ENCODE peak calls at places on chromosomes 12 and 14, in nine cellular contexts. G is activated CD4-positive, alpha-beta T cell treated with anti-CD3 and anti-CD28 coated beads, Interleukin-2, amount 50 U/mL, for 24 hours; L is NCI-H2029; I is aorta; X is mammary epithelial cell; F is Daoy; E is GM04504; B is dorsolateral prefrontal cortex; P is kidney glomerular epithelial cell. Q is an unnamed sample.

GRCh38 chr12:58841058-58841798 is 79.1 kb downstream of the LRIG3 start:
- DNase-seq in I (no peak), F (no peak), P (no peak), B (no peak), G (no peak), X (no peak), E (no peak), L (no peak), Q (no peak)

GRCh38 chr14:22772725-22773124 is 6.2 kb downstream of the OXA1L start:
- DNase-seq in F (no peak), L (no peak), B (no peak), I (no peak), X (no peak), E (no peak), G (no peak), P (no peak), Q (no peak)

GRCh38 chr14:77158175-77158908 is 16.8 kb upstream of the ZDHHC22 start:
- DNase-seq in I (peak; percentile 68), P (peak; percentile 33), L (no peak), E (peak; percentile 30), B (peak; percentile 56), X (peak; percentile 40), G (no peak), F (peak; percentile 82), Q (no peak)

GRCh38 chr12:41190360-41190759 is 2.2 kb downstream of the PDZRN4 start:
- DNase-seq in F (no peak), B (no peak), L (no peak), E (no peak), I (no peak), X (no peak), P (no peak), G (no peak), Q (no peak)

GRCh38 chr12:28443337-28443736 is 253.1 kb downstream of the CCDC91 start:
- DNase-seq in B (no peak), L (peak; percentile 36), F (no peak), X (no peak), G (no peak), I (no peak), E (no peak), P (peak; percentile 3), Q (no peak)

GRCh38 chr12:77060883-77061240 is 4.5 kb downstream of the E2F7 start:
- DNase-seq in F (no peak), P (no peak), E (no peak), L (no peak), X (no peak), B (no peak), G (no peak), I (no peak), Q (no peak)

GRCh38 chr14:63777024-63777423 is 49.2 kb upstream of the SGPP1 start:
- DNase-seq in X (peak; percentile 53), I (no peak), E (no peak), L (no peak), G (no peak), P (peak; percentile 77), B (no peak), F (peak; percentile 44), Q (peak; percentile 11)

GRCh38 chr12:119082496-119082895 is 96.2 kb upstream of the HSPB8 start:
- DNase-seq in P (no peak), X (no peak), B (peak; percentile 87), F (no peak), I (no peak), G (no peak), L (peak; percentile 87), E (no peak), Q (no peak)

GRCh38 chr14:24789277-24789832 is 155.4 kb upstream of the GZMB start:
- DNase-seq in I (no peak), E (no peak), F (no peak), P (no peak), G (no peak), B (no peak), L (no peak), X (no peak), Q (no peak)

GRCh38 chr14:102378830-102379229 is 16.1 kb downstream of the TECPR2 start:
- DNase-seq in F (no peak), G (no peak), X (no peak), P (no peak), E (no peak), B (no peak), L (no peak), I (no peak), Q (no peak)

GRCh38 chr12:67649165-67650126 is 901 bp downstream of the DYRK2 start:
- DNase-seq in F (peak; percentile 36), I (peak; percentile 66), G (no peak), B (peak; percentile 20), P (no peak), L (peak; percentile 21), E (no peak), X (no peak), Q (peak; percentile 38)

GRCh38 chr12:124412646-124413015 is 117.7 kb downstream of the RFLNA start:
- DNase-seq in F (no peak), G (no peak), E (no peak), P (no peak), X (no peak), I (peak; percentile 49), L (no peak), B (no peak), Q (no peak)

GRCh38 chr12:94235894-94236293 is 87.5 kb downstream of the PLXNC1 start:
- DNase-seq in B (no peak), X (no peak), I (no peak), F (no peak), E (no peak), P (no peak), L (no peak), G (no peak), Q (no peak)

GRCh38 chr12:8038659-8039114 is 6.2 kb downstream of the FOXJ2 start:
- DNase-seq in G (no peak), F (peak; percentile 76), E (peak; percentile 40), X (peak; percentile 64), I (peak; percentile 75), P (peak; percentile 64), B (peak; percentile 79), L (peak; percentile 84), Q (peak; percentile 51)

GRCh38 chr14:75049136-75049535 is 2.1 kb downstream of the MLH3 start:
- DNase-seq in G (no peak), E (no peak), L (no peak), I (no peak), X (no peak), F (no peak), P (no peak), B (no peak), Q (no peak)

GRCh38 chr12:65826513-65827171 is 2.4 kb downstream of the HMGA2 start:
- DNase-seq in B (no peak), L (no peak), I (no peak), G (no peak), F (peak; percentile 56), X (peak; percentile 71), P (peak; percentile 67), E (peak; percentile 37), Q (no peak)

GRCh38 chr12:126033746-126034145 is 968.5 kb downstream of the AACS start:
- DNase-seq in B (no peak), E (no peak), I (no peak), F (no peak), G (no peak), L (no peak), X (no peak), P (no peak), Q (peak; percentile 11)

GRCh38 chr14:35368139-35368460 is 36.4 kb downstream of the NFKBIA start:
- DNase-seq in B (no peak), E (no peak), I (no peak), F (no peak), L (no peak), P (no peak), X (no peak), G (no peak), Q (no peak)

GRCh38 chr14:87000071-87000470 is 992.9 kb downstream of the GALC start:
- DNase-seq in E (no peak), I (no peak), X (no peak), F (no peak), B (no peak), L (no peak), P (no peak), G (no peak), Q (no peak)